ENCODE peak calls at places on chromosomes 7 and 10, in seven cellular contexts. One of them, this sample, is unnamed.

GRCh38 chr7:55099086-55099831 is 80.4 kb downstream of the EGFR start:
- DNase-seq in CD4-positive, alpha-beta T cell: no peak
- DNase-seq in D721Med: no peak
- DNase-seq in astrocyte of the cerebellum: no peak
- DNase-seq in RWPE1: no peak
- DNase-seq in fibroblast of lung: peak
- DNase-seq in brain microvascular endothelial cell: no peak
- DNase-seq in this sample: no peak

GRCh38 chr7:100190059-100190711 is 12.5 kb downstream of the STAG3 start:
- DNase-seq in CD4-positive, alpha-beta T cell: no peak
- DNase-seq in D721Med: no peak
- DNase-seq in astrocyte of the cerebellum: peak
- DNase-seq in RWPE1: no peak
- DNase-seq in fibroblast of lung: peak
- DNase-seq in brain microvascular endothelial cell: peak
- DNase-seq in this sample: no peak

GRCh38 chr10:79047875-79048638 is 20.7 kb upstream of the ZMIZ1 start:
- DNase-seq in CD4-positive, alpha-beta T cell: peak
- DNase-seq in D721Med: no peak
- DNase-seq in astrocyte of the cerebellum: no peak
- DNase-seq in RWPE1: no peak
- DNase-seq in fibroblast of lung: no peak
- DNase-seq in brain microvascular endothelial cell: no peak
- DNase-seq in this sample: no peak

GRCh38 chr7:157875230-157876179 is 538.7 kb downstream of the DNAJB6 start:
- DNase-seq in CD4-positive, alpha-beta T cell: peak
- DNase-seq in D721Med: peak
- DNase-seq in astrocyte of the cerebellum: no peak
- DNase-seq in RWPE1: no peak
- DNase-seq in fibroblast of lung: no peak
- DNase-seq in brain microvascular endothelial cell: peak
- DNase-seq in this sample: no peak

GRCh38 chr7:135204271-135204872 is 7.0 kb downstream of the WDR91 start:
- DNase-seq in CD4-positive, alpha-beta T cell: no peak
- DNase-seq in D721Med: no peak
- DNase-seq in astrocyte of the cerebellum: peak
- DNase-seq in RWPE1: no peak
- DNase-seq in fibroblast of lung: peak
- DNase-seq in brain microvascular endothelial cell: peak
- DNase-seq in this sample: no peak

GRCh38 chr7:2309889-2310331 is 4.3 kb downstream of the SNX8 start:
- DNase-seq in CD4-positive, alpha-beta T cell: no peak
- DNase-seq in D721Med: no peak
- DNase-seq in astrocyte of the cerebellum: peak
- DNase-seq in RWPE1: peak
- DNase-seq in fibroblast of lung: peak
- DNase-seq in brain microvascular endothelial cell: peak
- DNase-seq in this sample: peak

GRCh38 chr10:80945267-80945880 is 407.7 kb downstream of the SH2D4B start:
- DNase-seq in CD4-positive, alpha-beta T cell: no peak
- DNase-seq in D721Med: no peak
- DNase-seq in astrocyte of the cerebellum: no peak
- DNase-seq in RWPE1: peak
- DNase-seq in fibroblast of lung: no peak
- DNase-seq in brain microvascular endothelial cell: no peak
- DNase-seq in this sample: no peak

GRCh38 chr7:35752727-35753126 is 48.1 kb upstream of the SEPTIN7 start:
- DNase-seq in CD4-positive, alpha-beta T cell: no peak
- DNase-seq in D721Med: no peak
- DNase-seq in astrocyte of the cerebellum: no peak
- DNase-seq in RWPE1: no peak
- DNase-seq in fibroblast of lung: no peak
- DNase-seq in brain microvascular endothelial cell: no peak
- DNase-seq in this sample: no peak

GRCh38 chr7:51031791-51032484 is 249.2 kb upstream of the GRB10 start:
- DNase-seq in CD4-positive, alpha-beta T cell: no peak
- DNase-seq in D721Med: no peak
- DNase-seq in astrocyte of the cerebellum: no peak
- DNase-seq in RWPE1: no peak
- DNase-seq in fibroblast of lung: no peak
- DNase-seq in brain microvascular endothelial cell: no peak
- DNase-seq in this sample: no peak

GRCh38 chr7:79403451-79403850 is 50.0 kb downstream of the MAGI2 start:
- DNase-seq in CD4-positive, alpha-beta T cell: no peak
- DNase-seq in D721Med: no peak
- DNase-seq in astrocyte of the cerebellum: no peak
- DNase-seq in RWPE1: no peak
- DNase-seq in fibroblast of lung: peak
- DNase-seq in brain microvascular endothelial cell: no peak
- DNase-seq in this sample: no peak

GRCh38 chr7:39525926-39526325 is 40.3 kb upstream of the YAE1 start:
- DNase-seq in CD4-positive, alpha-beta T cell: no peak
- DNase-seq in D721Med: no peak
- DNase-seq in astrocyte of the cerebellum: no peak
- DNase-seq in RWPE1: no peak
- DNase-seq in fibroblast of lung: no peak
- DNase-seq in brain microvascular endothelial cell: no peak
- DNase-seq in this sample: no peak

GRCh38 chr7:151013728-151014497 is 10.4 kb downstream of the ATG9B start:
- DNase-seq in CD4-positive, alpha-beta T cell: peak
- DNase-seq in D721Med: no peak
- DNase-seq in astrocyte of the cerebellum: no peak
- DNase-seq in RWPE1: no peak
- DNase-seq in fibroblast of lung: peak
- DNase-seq in brain microvascular endothelial cell: peak
- DNase-seq in this sample: no peak

GRCh38 chr7:151382079-151382885 is 27.6 kb downstream of the WDR86 start:
- DNase-seq in CD4-positive, alpha-beta T cell: peak
- DNase-seq in D721Med: peak
- DNase-seq in astrocyte of the cerebellum: no peak
- DNase-seq in RWPE1: no peak
- DNase-seq in fibroblast of lung: no peak
- DNase-seq in brain microvascular endothelial cell: no peak
- DNase-seq in this sample: no peak

GRCh38 chr7:2247141-2247985 is 5.3 kb downstream of the NUDT1 start:
- DNase-seq in CD4-positive, alpha-beta T cell: no peak
- DNase-seq in D721Med: peak
- DNase-seq in astrocyte of the cerebellum: no peak
- DNase-seq in RWPE1: no peak
- DNase-seq in fibroblast of lung: no peak
- DNase-seq in brain microvascular endothelial cell: no peak
- DNase-seq in this sample: no peak

GRCh38 chr7:82723411-82723810 is 279.8 kb upstream of the CACNA2D1 start:
- DNase-seq in CD4-positive, alpha-beta T cell: no peak
- DNase-seq in D721Med: no peak
- DNase-seq in astrocyte of the cerebellum: no peak
- DNase-seq in RWPE1: no peak
- DNase-seq in fibroblast of lung: no peak
- DNase-seq in brain microvascular endothelial cell: no peak
- DNase-seq in this sample: no peak

GRCh38 chr7:150447966-150448788 is 2.3 kb upstream of the GIMAP8 start:
- DNase-seq in CD4-positive, alpha-beta T cell: no peak
- DNase-seq in D721Med: no peak
- DNase-seq in astrocyte of the cerebellum: no peak
- DNase-seq in RWPE1: no peak
- DNase-seq in fibroblast of lung: no peak
- DNase-seq in brain microvascular endothelial cell: no peak
- DNase-seq in this sample: no peak

GRCh38 chr7:155257482-155258232 is 40.0 kb upstream of the INSIG1 start:
- DNase-seq in CD4-positive, alpha-beta T cell: no peak
- DNase-seq in D721Med: no peak
- DNase-seq in astrocyte of the cerebellum: peak
- DNase-seq in RWPE1: peak
- DNase-seq in fibroblast of lung: peak
- DNase-seq in brain microvascular endothelial cell: peak
- DNase-seq in this sample: no peak

GRCh38 chr10:44382981-44383748 is 1.7 kb downstream of the CXCL12 start:
- DNase-seq in CD4-positive, alpha-beta T cell: no peak
- DNase-seq in D721Med: no peak
- DNase-seq in astrocyte of the cerebellum: no peak
- DNase-seq in RWPE1: no peak
- DNase-seq in fibroblast of lung: no peak
- DNase-seq in brain microvascular endothelial cell: no peak
- DNase-seq in this sample: no peak

GRCh38 chr7:96308253-96308949 is 13.5 kb downstream of the SLC25A13 start:
- DNase-seq in CD4-positive, alpha-beta T cell: no peak
- DNase-seq in D721Med: no peak
- DNase-seq in astrocyte of the cerebellum: no peak
- DNase-seq in RWPE1: no peak
- DNase-seq in fibroblast of lung: peak
- DNase-seq in brain microvascular endothelial cell: no peak
- DNase-seq in this sample: no peak

GRCh38 chr7:884191-885003 is 8.0 kb downstream of the GET4 start:
- DNase-seq in CD4-positive, alpha-beta T cell: no peak
- DNase-seq in D721Med: no peak
- DNase-seq in astrocyte of the cerebellum: no peak
- DNase-seq in RWPE1: no peak
- DNase-seq in fibroblast of lung: no peak
- DNase-seq in brain microvascular endothelial cell: no peak
- DNase-seq in this sample: no peak

GRCh38 chr7:1691096-1691495 is 21.0 kb downstream of the ELFN1 start:
- DNase-seq in CD4-positive, alpha-beta T cell: no peak
- DNase-seq in D721Med: no peak
- DNase-seq in astrocyte of the cerebellum: no peak
- DNase-seq in RWPE1: no peak
- DNase-seq in fibroblast of lung: no peak
- DNase-seq in brain microvascular endothelial cell: no peak
- DNase-seq in this sample: no peak

GRCh38 chr10:84845628-84846261 is 517.4 kb downstream of the CCSER2 start:
- DNase-seq in CD4-positive, alpha-beta T cell: no peak
- DNase-seq in D721Med: no peak
- DNase-seq in astrocyte of the cerebellum: no peak
- DNase-seq in RWPE1: no peak
- DNase-seq in fibroblast of lung: no peak
- DNase-seq in brain microvascular endothelial cell: no peak
- DNase-seq in this sample: no peak

GRCh38 chr10:85510682-85511081 is 855.9 kb downstream of the GRID1 start:
- DNase-seq in CD4-positive, alpha-beta T cell: no peak
- DNase-seq in D721Med: no peak
- DNase-seq in astrocyte of the cerebellum: no peak
- DNase-seq in RWPE1: no peak
- DNase-seq in fibroblast of lung: no peak
- DNase-seq in brain microvascular endothelial cell: no peak
- DNase-seq in this sample: no peak

DNA sequence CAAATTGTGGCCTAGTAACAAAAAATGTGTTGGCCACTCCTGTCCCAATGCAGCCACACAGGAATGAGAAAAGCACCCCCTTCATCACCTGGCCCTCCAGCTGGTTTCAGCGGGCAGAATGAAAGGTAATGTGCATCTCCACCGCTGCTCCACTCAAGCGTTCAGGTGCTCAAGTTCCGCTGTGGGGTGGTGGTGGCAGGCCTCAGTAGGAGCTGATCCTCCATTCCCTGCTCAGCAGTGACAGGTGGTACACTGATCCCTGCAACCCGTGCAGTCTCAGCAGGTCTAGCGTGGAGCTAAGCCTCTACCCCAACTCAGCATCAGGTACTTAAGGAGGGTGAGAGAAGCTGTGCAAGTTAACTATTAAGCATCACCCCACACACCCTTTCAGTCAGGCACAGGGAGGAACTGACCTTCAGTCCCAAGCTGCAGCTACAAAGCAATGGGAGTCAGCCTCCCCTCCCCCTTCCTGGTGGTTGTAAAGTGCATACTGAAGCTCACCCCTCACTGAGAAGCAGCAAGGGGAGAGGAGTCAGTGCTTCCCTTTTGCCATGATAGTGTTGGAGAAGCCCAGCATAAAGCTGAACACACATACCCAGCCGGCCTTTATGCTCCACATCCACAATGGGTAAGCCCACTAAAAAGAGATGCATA is 383.0 kb downstream of the SDK1 start:
- DNase-seq in CD4-positive, alpha-beta T cell: no peak
- DNase-seq in D721Med: no peak
- DNase-seq in astrocyte of the cerebellum: no peak
- DNase-seq in RWPE1: no peak
- DNase-seq in fibroblast of lung: no peak
- DNase-seq in brain microvascular endothelial cell: no peak
- DNase-seq in this sample: no peak
- TF ChIP-seq CTCF in CD4-positive, alpha-beta T cell: no peak
- TF ChIP-seq CTCF in D721Med: no peak
- TF ChIP-seq CTCF in astrocyte of the cerebellum: no peak
- TF ChIP-seq CTCF in RWPE1: no peak
- TF ChIP-seq CTCF in fibroblast of lung: no peak
- TF ChIP-seq CTCF in brain microvascular endothelial cell: no peak
- TF ChIP-seq CTCF in this sample: no peak

GRCh38 chr10:103396067-103396788 is at the start of the genes ATP5MK and PDCD11:
- DNase-seq in CD4-positive, alpha-beta T cell: peak
- DNase-seq in D721Med: peak
- DNase-seq in astrocyte of the cerebellum: peak
- DNase-seq in RWPE1: peak
- DNase-seq in fibroblast of lung: peak
- DNase-seq in brain microvascular endothelial cell: peak
- DNase-seq in this sample: peak
- TF ChIP-seq CTCF in CD4-positive, alpha-beta T cell: no peak
- TF ChIP-seq CTCF in D721Med: no peak
- TF ChIP-seq CTCF in astrocyte of the cerebellum: peak
- TF ChIP-seq CTCF in RWPE1: no peak
- TF ChIP-seq CTCF in fibroblast of lung: peak
- TF ChIP-seq CTCF in brain microvascular endothelial cell: peak
- TF ChIP-seq CTCF in this sample: peak

DNA sequence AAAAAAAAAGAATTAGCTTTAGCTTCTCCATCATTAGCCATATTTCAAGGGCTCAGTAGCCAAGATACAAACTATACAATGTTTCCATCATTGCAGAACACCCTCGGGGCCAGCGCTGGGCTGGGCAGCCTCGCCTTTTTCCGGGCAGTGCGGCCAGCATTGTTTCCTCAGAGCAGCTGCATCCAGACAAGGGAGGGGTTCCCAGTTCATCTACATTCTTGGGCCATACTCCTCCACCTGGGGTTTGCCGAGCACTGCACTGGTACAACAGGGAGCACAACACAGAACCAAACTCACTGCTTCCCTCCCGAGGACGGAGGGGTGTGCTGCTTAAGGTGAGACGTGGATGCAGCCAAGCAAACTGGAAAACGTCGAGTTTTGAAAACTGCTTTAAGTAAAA is 2.4 kb upstream of the PKD1L1 start:
- DNase-seq in CD4-positive, alpha-beta T cell: no peak
- DNase-seq in D721Med: no peak
- DNase-seq in astrocyte of the cerebellum: no peak
- DNase-seq in RWPE1: peak
- DNase-seq in fibroblast of lung: no peak
- DNase-seq in brain microvascular endothelial cell: no peak
- DNase-seq in this sample: no peak
- TF ChIP-seq CTCF in CD4-positive, alpha-beta T cell: no peak
- TF ChIP-seq CTCF in D721Med: no peak
- TF ChIP-seq CTCF in astrocyte of the cerebellum: no peak
- TF ChIP-seq CTCF in RWPE1: no peak
- TF ChIP-seq CTCF in fibroblast of lung: no peak
- TF ChIP-seq CTCF in brain microvascular endothelial cell: no peak
- TF ChIP-seq CTCF in this sample: no peak

DNA sequence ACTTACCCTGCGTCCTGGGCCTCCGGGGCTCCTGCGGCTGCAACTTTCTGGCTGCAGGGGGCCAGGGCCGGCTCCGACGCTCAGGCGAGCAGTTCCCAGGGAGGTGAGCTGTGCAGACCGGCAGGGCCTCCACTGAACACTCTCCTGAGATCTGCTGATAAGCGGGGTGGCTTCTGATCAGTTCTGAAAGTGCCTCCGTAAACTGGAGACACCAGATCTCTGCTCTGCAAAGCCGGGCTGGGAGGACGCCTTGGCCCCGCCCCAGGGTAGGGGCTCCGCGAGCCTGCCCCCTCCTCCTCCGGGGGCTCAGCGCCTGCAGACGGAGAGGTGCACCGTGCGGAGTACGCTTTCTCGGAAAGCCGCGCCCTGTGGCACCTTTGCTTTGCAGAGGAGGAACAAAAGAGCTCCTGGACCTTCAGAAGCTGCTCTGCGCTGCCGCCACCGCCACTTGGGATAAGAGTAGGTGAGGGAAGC is 141.3 kb upstream of the VKORC1L1 start:
- DNase-seq in CD4-positive, alpha-beta T cell: no peak
- DNase-seq in D721Med: no peak
- DNase-seq in astrocyte of the cerebellum: no peak
- DNase-seq in RWPE1: no peak
- DNase-seq in fibroblast of lung: peak
- DNase-seq in brain microvascular endothelial cell: peak
- DNase-seq in this sample: no peak
- TF ChIP-seq CTCF in CD4-positive, alpha-beta T cell: no peak
- TF ChIP-seq CTCF in D721Med: no peak
- TF ChIP-seq CTCF in astrocyte of the cerebellum: peak
- TF ChIP-seq CTCF in RWPE1: no peak
- TF ChIP-seq CTCF in fibroblast of lung: peak
- TF ChIP-seq CTCF in brain microvascular endothelial cell: peak
- TF ChIP-seq CTCF in this sample: peak